ENCODE peak calls at places on chromosomes 16 and 17, in five cellular contexts. One of them, this sample, is unnamed.

GRCh38 chr17:48330386-48330785 is 99.6 kb downstream of the SKAP1 start:
- DNase-seq in HFF-Myc: no peak
- DNase-seq in fibroblast of lung: no peak
- DNase-seq in HFFc6: no peak
- DNase-seq in mucosa of descending colon: no peak
- DNase-seq in this sample: no peak

GRCh38 chr17:21296097-21297025 is 11.8 kb downstream of the MAP2K3 start:
- DNase-seq in HFF-Myc: no peak
- DNase-seq in fibroblast of lung: no peak
- DNase-seq in HFFc6: no peak
- DNase-seq in mucosa of descending colon: no peak
- DNase-seq in this sample: peak

GRCh38 chr16:31143036-31143888 is 6.6 kb downstream of the PRSS36 start:
- DNase-seq in HFF-Myc: no peak
- DNase-seq in fibroblast of lung: no peak
- DNase-seq in HFFc6: no peak
- DNase-seq in mucosa of descending colon: peak
- DNase-seq in this sample: no peak

GRCh38 chr17:72185571-72185970 is 64.8 kb downstream of the SOX9 start:
- DNase-seq in HFF-Myc: no peak
- DNase-seq in fibroblast of lung: peak
- DNase-seq in HFFc6: no peak
- DNase-seq in mucosa of descending colon: no peak
- DNase-seq in this sample: no peak

GRCh38 chr17:77420476-77420803 is 279.7 kb downstream of the SEC14L1 start:
- DNase-seq in HFF-Myc: no peak
- DNase-seq in fibroblast of lung: no peak
- DNase-seq in HFFc6: no peak
- DNase-seq in mucosa of descending colon: no peak
- DNase-seq in this sample: no peak

GRCh38 chr17:61248399-61248798 is 151.2 kb upstream of the TBX2 start:
- DNase-seq in HFF-Myc: no peak
- DNase-seq in fibroblast of lung: peak
- DNase-seq in HFFc6: peak
- DNase-seq in mucosa of descending colon: peak
- DNase-seq in this sample: no peak

GRCh38 chr17:49001671-49002070 is 4.5 kb downstream of the IGF2BP1 start:
- DNase-seq in HFF-Myc: no peak
- DNase-seq in fibroblast of lung: no peak
- DNase-seq in HFFc6: no peak
- DNase-seq in mucosa of descending colon: no peak
- DNase-seq in this sample: no peak

GRCh38 chr16:25689137-25689836 is 2.5 kb upstream of the HS3ST4 start:
- DNase-seq in HFF-Myc: no peak
- DNase-seq in fibroblast of lung: no peak
- DNase-seq in HFFc6: no peak
- DNase-seq in mucosa of descending colon: no peak
- DNase-seq in this sample: no peak

GRCh38 chr17:38942641-38943040 is 17.2 kb downstream of the LASP1NB start:
- DNase-seq in HFF-Myc: no peak
- DNase-seq in fibroblast of lung: no peak
- DNase-seq in HFFc6: no peak
- DNase-seq in mucosa of descending colon: no peak
- DNase-seq in this sample: peak

GRCh38 chr16:47925811-47926460 is 229.9 kb downstream of the ABCC12 start:
- DNase-seq in HFF-Myc: no peak
- DNase-seq in fibroblast of lung: peak
- DNase-seq in HFFc6: peak
- DNase-seq in mucosa of descending colon: no peak
- DNase-seq in this sample: no peak

GRCh38 chr17:56876766-56877179 is 37.1 kb downstream of the TRIM25 start:
- DNase-seq in HFF-Myc: no peak
- DNase-seq in fibroblast of lung: no peak
- DNase-seq in HFFc6: no peak
- DNase-seq in mucosa of descending colon: no peak
- DNase-seq in this sample: no peak

GRCh38 chr17:31663576-31663975 is 195.5 kb downstream of the COPRS start:
- DNase-seq in HFF-Myc: no peak
- DNase-seq in fibroblast of lung: peak
- DNase-seq in HFFc6: no peak
- DNase-seq in mucosa of descending colon: no peak
- DNase-seq in this sample: no peak

GRCh38 chr17:38556234-38556633 is 49.5 kb downstream of the SRCIN1 start:
- DNase-seq in HFF-Myc: no peak
- DNase-seq in fibroblast of lung: no peak
- DNase-seq in HFFc6: no peak
- DNase-seq in mucosa of descending colon: no peak
- DNase-seq in this sample: no peak

GRCh38 chr17:75996665-75997590 is 3.7 kb upstream of the CDK3 start:
- DNase-seq in HFF-Myc: no peak
- DNase-seq in fibroblast of lung: peak
- DNase-seq in HFFc6: peak
- DNase-seq in mucosa of descending colon: peak
- DNase-seq in this sample: peak

GRCh38 chr16:64417711-64418227 is 704.1 kb downstream of the CDH11 start:
- DNase-seq in HFF-Myc: no peak
- DNase-seq in fibroblast of lung: peak
- DNase-seq in HFFc6: peak
- DNase-seq in mucosa of descending colon: no peak
- DNase-seq in this sample: no peak

GRCh38 chr17:50316016-50316587 is 29.8 kb upstream of the XYLT2 start:
- DNase-seq in HFF-Myc: no peak
- DNase-seq in fibroblast of lung: no peak
- DNase-seq in HFFc6: no peak
- DNase-seq in mucosa of descending colon: no peak
- DNase-seq in this sample: no peak

GRCh38 chr17:37361543-37361942 is 14.2 kb upstream of the C17orf78 start:
- DNase-seq in HFF-Myc: no peak
- DNase-seq in fibroblast of lung: no peak
- DNase-seq in HFFc6: no peak
- DNase-seq in mucosa of descending colon: no peak
- DNase-seq in this sample: no peak

GRCh38 chr17:29562615-29563014 is 4.2 kb downstream of the ABHD15 start:
- DNase-seq in HFF-Myc: no peak
- DNase-seq in fibroblast of lung: no peak
- DNase-seq in HFFc6: no peak
- DNase-seq in mucosa of descending colon: no peak
- DNase-seq in this sample: no peak

GRCh38 chr17:76411247-76411646 is 26.8 kb downstream of the SPHK1 start:
- DNase-seq in HFF-Myc: no peak
- DNase-seq in fibroblast of lung: no peak
- DNase-seq in HFFc6: no peak
- DNase-seq in mucosa of descending colon: no peak
- DNase-seq in this sample: no peak

DNA sequence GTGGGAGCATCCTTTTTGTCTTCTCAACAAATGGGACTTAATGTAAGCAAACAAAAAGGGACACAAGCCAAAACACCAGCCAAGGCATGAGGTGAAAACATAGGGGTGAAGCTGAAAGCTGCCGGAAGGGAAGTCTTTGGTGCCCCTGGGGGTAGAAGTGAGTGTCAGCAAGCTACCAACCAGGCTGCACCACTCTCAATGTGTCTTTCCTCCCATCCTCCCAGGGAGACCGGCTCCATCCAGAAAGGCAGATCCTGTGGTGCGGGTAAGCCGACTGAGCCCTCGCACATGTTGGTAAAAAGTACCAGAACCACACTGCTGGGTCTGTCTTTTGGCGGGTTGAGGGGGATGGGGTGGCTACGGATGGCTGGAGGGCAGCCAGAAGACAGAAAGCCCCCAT is 52.0 kb upstream of the SREBF1 start:
- DNase-seq in HFF-Myc: no peak
- DNase-seq in fibroblast of lung: no peak
- DNase-seq in HFFc6: no peak
- DNase-seq in mucosa of descending colon: no peak
- DNase-seq in this sample: no peak
- TF ChIP-seq CTCF in HFF-Myc: no peak
- TF ChIP-seq CTCF in fibroblast of lung: peak
- TF ChIP-seq CTCF in HFFc6: peak
- TF ChIP-seq CTCF in mucosa of descending colon: no peak
- TF ChIP-seq CTCF in this sample: no peak

GRCh38 chr17:40963838-40964237 is 2.9 kb downstream of the KRT39 start:
- DNase-seq in HFF-Myc: no peak
- DNase-seq in fibroblast of lung: no peak
- DNase-seq in HFFc6: no peak
- DNase-seq in mucosa of descending colon: no peak
- DNase-seq in this sample: peak
- TF ChIP-seq CTCF in HFF-Myc: peak
- TF ChIP-seq CTCF in fibroblast of lung: peak
- TF ChIP-seq CTCF in HFFc6: peak
- TF ChIP-seq CTCF in mucosa of descending colon: peak
- TF ChIP-seq CTCF in this sample: peak

GRCh38 chr17:1641065-1641403 is 4.5 kb downstream of the SCARF1 start:
- DNase-seq in HFF-Myc: no peak
- DNase-seq in fibroblast of lung: no peak
- DNase-seq in HFFc6: no peak
- DNase-seq in mucosa of descending colon: no peak
- DNase-seq in this sample: no peak

GRCh38 chr17:1644493-1645206 is 882 bp downstream of the SCARF1 start:
- DNase-seq in HFF-Myc: no peak
- DNase-seq in fibroblast of lung: peak
- DNase-seq in HFFc6: peak
- DNase-seq in mucosa of descending colon: no peak
- DNase-seq in this sample: peak

GRCh38 chr17:1645207-1646171 is at the start of gene SCARF1:
- DNase-seq in HFF-Myc: no peak
- DNase-seq in fibroblast of lung: no peak
- DNase-seq in HFFc6: no peak
- DNase-seq in mucosa of descending colon: no peak
- DNase-seq in this sample: no peak

GRCh38 chr17:1643999-1644492 is 1.5 kb downstream of the SCARF1 start:
- DNase-seq in HFF-Myc: no peak
- DNase-seq in fibroblast of lung: peak
- DNase-seq in HFFc6: no peak
- DNase-seq in mucosa of descending colon: no peak
- DNase-seq in this sample: peak

DNA sequence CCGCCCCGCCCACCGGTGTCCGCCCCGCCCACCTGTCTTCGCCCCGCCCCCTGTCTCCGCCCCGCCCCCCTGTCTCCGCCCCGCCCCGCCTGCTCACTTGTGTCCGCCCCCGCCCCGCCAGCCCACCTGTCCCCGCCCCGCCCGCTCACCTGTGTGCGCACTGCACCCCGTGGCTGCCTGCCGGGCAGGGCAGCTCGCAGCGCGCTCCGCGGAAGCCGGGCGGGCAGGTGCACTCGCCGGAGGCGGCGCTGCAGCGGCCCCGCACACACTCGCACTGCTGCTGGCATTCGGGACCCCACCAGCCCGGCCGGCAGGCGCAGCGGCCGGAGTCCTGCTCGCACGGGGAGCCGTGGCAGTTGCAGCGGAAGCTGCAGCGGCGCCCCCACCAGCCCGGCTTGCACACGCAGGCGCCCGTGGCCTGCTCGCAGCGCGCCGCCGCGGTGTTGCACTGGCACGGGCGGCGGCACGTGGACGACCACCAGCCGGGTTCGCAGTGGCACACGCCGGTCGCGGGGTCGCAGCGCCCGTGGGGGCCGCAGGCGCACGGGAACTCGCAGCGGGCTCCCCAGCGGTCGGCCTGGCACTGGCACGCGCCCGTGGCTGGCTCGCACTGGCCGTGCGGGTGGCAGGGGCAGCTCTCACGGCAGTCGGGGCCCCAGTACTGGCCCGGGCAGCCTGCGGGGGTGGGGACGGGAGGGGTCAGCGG is 2.1 kb downstream of the SCARF1 start:
- DNase-seq in HFF-Myc: no peak
- DNase-seq in fibroblast of lung: no peak
- DNase-seq in HFFc6: no peak
- DNase-seq in mucosa of descending colon: peak
- DNase-seq in this sample: peak
- TF ChIP-seq CTCF in HFF-Myc: no peak
- TF ChIP-seq CTCF in fibroblast of lung: no peak
- TF ChIP-seq CTCF in HFFc6: peak
- TF ChIP-seq CTCF in mucosa of descending colon: peak
- TF ChIP-seq CTCF in this sample: peak

DNA sequence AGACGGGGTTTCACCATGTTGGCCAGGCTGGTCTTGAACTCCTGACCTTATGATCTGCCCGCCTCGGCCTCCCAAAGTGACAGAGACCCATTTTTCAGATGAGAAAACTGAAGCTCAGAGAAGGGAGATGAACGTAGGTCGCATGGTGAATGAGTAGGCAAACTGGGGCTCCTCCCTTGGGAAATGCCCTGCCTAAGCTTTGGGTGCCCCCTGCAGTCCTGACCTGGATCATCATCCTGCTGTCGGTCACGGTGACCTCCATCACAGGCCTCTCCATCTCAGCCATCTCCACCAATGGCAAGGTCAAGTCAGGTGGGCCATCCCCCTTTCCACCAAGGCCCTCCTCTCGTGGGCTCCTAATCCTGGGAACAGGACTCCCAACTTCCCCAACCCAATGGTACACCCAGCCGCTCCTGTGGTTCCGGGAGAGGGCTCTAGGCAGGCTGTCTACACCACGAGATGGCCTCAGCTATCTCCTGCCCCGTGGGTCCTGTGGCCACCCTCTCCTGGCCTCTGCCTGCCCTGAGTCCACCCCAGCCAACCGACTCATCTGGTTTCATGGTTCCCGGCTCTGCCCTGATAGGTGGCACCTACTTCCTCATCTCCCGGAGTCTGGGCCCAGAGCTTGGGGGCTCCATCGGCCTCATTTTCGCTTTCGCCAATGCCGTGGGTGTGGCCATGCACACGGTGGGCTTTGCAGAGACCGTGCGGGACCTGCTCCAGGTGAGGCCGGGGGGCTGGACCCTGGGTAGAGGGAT is 4.7 kb downstream of the SLC12A3 start:
- DNase-seq in HFF-Myc: no peak
- DNase-seq in fibroblast of lung: no peak
- DNase-seq in HFFc6: peak
- DNase-seq in mucosa of descending colon: no peak
- DNase-seq in this sample: peak
- TF ChIP-seq CTCF in HFF-Myc: peak
- TF ChIP-seq CTCF in fibroblast of lung: no peak
- TF ChIP-seq CTCF in HFFc6: peak
- TF ChIP-seq CTCF in mucosa of descending colon: no peak
- TF ChIP-seq CTCF in this sample: peak

GRCh38 chr16:85546585-85547447 is 66.3 kb upstream of the GSE1 start:
- DNase-seq in HFF-Myc: no peak
- DNase-seq in fibroblast of lung: no peak
- DNase-seq in HFFc6: no peak
- DNase-seq in mucosa of descending colon: no peak
- DNase-seq in this sample: no peak
- TF ChIP-seq CTCF in HFF-Myc: peak
- TF ChIP-seq CTCF in fibroblast of lung: peak
- TF ChIP-seq CTCF in HFFc6: no peak
- TF ChIP-seq CTCF in mucosa of descending colon: no peak
- TF ChIP-seq CTCF in this sample: no peak